ENCODE peak calls at places on chromosomes 13 and 19, in eight cellular contexts. J is IMR-90, O is GM23248, P is H1, H is HepG2, Q is mammary epithelial cell, T is GM12878, A is K562. S is an unnamed sample.

GRCh38 chr19:58562126-58563033 is 4.0 kb upstream of the UBE2M start:
- DNase-seq in J (peak; percentile 39), O (peak; percentile 74), P (no peak), H (no peak), Q (peak; percentile 45), T (no peak), A (no peak), S (no peak)

GRCh38 chr13:75469087-75469486 is 12.9 kb downstream of the TBC1D4 start:
- DNase-seq in J (no peak), O (no peak), P (no peak), H (no peak), Q (no peak), T (no peak), A (peak; percentile 44), S (no peak)

GRCh38 chr13:37540228-37540627 is 58.3 kb downstream of the POSTN start:
- DNase-seq in J (peak; percentile 89), O (peak; percentile 91), P (no peak), H (no peak), Q (peak; percentile 20), T (no peak), A (no peak), S (no peak)

GRCh38 chr13:83732755-83733154 is 149.5 kb downstream of the SLITRK1 start:
- DNase-seq in J (no peak), O (no peak), P (no peak), H (no peak), Q (no peak), T (no peak), A (no peak), S (no peak)

GRCh38 chr19:33047422-33047821 is 17.3 kb downstream of the RHPN2 start:
- DNase-seq in J (no peak), O (no peak), P (peak; percentile 65), H (no peak), Q (peak; percentile 96), T (no peak), A (peak; percentile 59), S (peak; percentile 96)

GRCh38 chr13:28401303-28402056 is 93.4 kb downstream of the FLT1 start:
- DNase-seq in J (peak; percentile 75), O (peak; percentile 90), P (no peak), H (no peak), Q (peak; percentile 0), T (peak; percentile 62), A (no peak), S (no peak)

GRCh38 chr13:30796132-30796832 is 60.9 kb downstream of the ALOX5AP start:
- DNase-seq in J (peak; percentile 62), O (peak; percentile 78), P (no peak), H (no peak), Q (peak; percentile 80), T (peak; percentile 45), A (no peak), S (no peak)

GRCh38 chr13:23323946-23324709 is 109.4 kb downstream of the SACS start:
- DNase-seq in J (peak; percentile 32), O (peak; percentile 51), P (no peak), H (no peak), Q (no peak), T (no peak), A (no peak), S (no peak)

GRCh38 chr13:106117035-106117434 is 418.4 kb downstream of the EFNB2 start:
- DNase-seq in J (peak; percentile 77), O (peak; percentile 22), P (no peak), H (no peak), Q (peak; percentile 70), T (no peak), A (no peak), S (no peak)

GRCh38 chr19:18160441-18160791 is 7.5 kb downstream of the PIK3R2 start:
- DNase-seq in J (no peak), O (peak; percentile 30), P (no peak), H (no peak), Q (no peak), T (no peak), A (no peak), S (no peak)

GRCh38 chr19:52992109-52993004 is 21.4 kb upstream of the ERVV-1 start:
- DNase-seq in J (no peak), O (peak; percentile 24), P (peak; percentile 57), H (no peak), Q (no peak), T (no peak), A (peak; percentile 23), S (no peak)

GRCh38 chr13:73519720-73520119 is 460.9 kb downstream of the KLF5 start:
- DNase-seq in J (no peak), O (no peak), P (no peak), H (no peak), Q (no peak), T (no peak), A (no peak), S (no peak)

GRCh38 chr19:43561144-43561970 is 14.0 kb downstream of the XRCC1 start:
- DNase-seq in J (no peak), O (no peak), P (no peak), H (no peak), Q (no peak), T (no peak), A (no peak), S (no peak)
- H4K20me1 ChIP-seq in J (peaks cover 6% of the 10 kb centered on the region), O (no peaks in the 10 kb centered on the region), P (peaks cover 8% of the 10 kb centered on the region), H (no peaks in the 10 kb centered on the region), Q (no peaks in the 10 kb centered on the region), T (no peaks in the 10 kb centered on the region), A (no peaks in the 10 kb centered on the region), S (no peaks in the 10 kb centered on the region)

GRCh38 chr19:15297416-15298224 is 34.7 kb downstream of the BRD4 start:
- DNase-seq in J (peak; percentile 83), O (peak; percentile 66), P (no peak), H (peak; percentile 99), Q (peak; percentile 65), T (no peak), A (no peak), S (peak; percentile 59)

GRCh38 chr19:15298847-15299567 is 33.3 kb downstream of the BRD4 start:
- DNase-seq in J (no peak), O (no peak), P (no peak), H (no peak), Q (no peak), T (no peak), A (no peak), S (no peak)

GRCh38 chr19:15300533-15301194 is 31.7 kb downstream of the BRD4 start:
- DNase-seq in J (peak; percentile 88), O (peak; percentile 93), P (no peak), H (no peak), Q (no peak), T (no peak), A (no peak), S (no peak)

GRCh38 chr19:15296841-15297415 is 35.4 kb downstream of the BRD4 start:
- DNase-seq in J (no peak), O (no peak), P (no peak), H (peak; percentile 85), Q (no peak), T (no peak), A (no peak), S (no peak)

DNA sequence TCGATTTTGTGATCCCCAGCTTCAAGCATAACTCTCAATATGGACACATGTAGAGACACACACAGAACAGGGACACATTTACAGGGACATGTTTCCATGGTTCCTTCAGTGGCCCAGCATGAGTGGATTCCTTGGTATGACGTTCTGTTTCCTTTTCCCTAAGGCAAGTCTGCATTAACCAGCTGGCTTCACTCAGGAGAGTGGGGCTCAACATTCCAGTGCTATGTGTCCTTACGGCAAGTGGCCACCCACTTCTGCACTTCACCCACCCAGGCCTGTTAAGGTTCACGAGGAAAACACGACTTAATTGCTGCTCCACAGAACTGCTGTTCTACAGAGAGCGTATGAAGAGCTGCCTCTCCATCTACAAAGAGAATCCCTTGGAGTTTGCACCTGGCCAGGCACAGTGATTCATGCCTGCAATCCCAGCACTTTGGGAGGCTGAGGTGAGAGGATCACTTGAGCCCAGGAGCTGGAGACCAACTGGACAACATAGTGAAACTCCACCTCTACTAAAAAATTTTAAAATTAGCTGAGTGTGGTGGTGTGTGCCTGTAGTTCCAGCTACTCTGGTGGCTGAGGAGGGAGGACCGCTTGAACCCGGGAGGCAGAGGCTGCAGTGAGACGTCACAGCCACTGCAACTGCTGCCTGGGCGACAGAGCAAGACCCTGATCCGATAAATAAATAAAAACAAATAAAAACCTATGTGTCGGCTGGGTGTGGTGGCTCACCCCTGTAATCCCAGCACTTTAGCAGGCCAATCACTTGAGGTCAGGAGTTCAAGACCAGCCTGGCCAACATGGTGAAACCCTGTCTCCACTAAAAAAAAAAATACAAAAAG is 32.5 kb downstream of the BRD4 start:
- DNase-seq in J (peak; percentile 89), O (peak; percentile 87), P (no peak), H (no peak), Q (no peak), T (no peak), A (no peak), S (no peak)
- H4K20me1 ChIP-seq in J (peaks cover 98% of the 10 kb centered on the region), O (peaks cover 20% of the 10 kb centered on the region), P (peaks cover 63% of the 10 kb centered on the region), H (peaks cover 20% of the 10 kb centered on the region), Q (peaks cover 53% of the 10 kb centered on the region), T (peaks cover 29% of the 10 kb centered on the region), A (peaks cover 64% of the 10 kb centered on the region), S (peaks cover 20% of the 10 kb centered on the region)

DNA sequence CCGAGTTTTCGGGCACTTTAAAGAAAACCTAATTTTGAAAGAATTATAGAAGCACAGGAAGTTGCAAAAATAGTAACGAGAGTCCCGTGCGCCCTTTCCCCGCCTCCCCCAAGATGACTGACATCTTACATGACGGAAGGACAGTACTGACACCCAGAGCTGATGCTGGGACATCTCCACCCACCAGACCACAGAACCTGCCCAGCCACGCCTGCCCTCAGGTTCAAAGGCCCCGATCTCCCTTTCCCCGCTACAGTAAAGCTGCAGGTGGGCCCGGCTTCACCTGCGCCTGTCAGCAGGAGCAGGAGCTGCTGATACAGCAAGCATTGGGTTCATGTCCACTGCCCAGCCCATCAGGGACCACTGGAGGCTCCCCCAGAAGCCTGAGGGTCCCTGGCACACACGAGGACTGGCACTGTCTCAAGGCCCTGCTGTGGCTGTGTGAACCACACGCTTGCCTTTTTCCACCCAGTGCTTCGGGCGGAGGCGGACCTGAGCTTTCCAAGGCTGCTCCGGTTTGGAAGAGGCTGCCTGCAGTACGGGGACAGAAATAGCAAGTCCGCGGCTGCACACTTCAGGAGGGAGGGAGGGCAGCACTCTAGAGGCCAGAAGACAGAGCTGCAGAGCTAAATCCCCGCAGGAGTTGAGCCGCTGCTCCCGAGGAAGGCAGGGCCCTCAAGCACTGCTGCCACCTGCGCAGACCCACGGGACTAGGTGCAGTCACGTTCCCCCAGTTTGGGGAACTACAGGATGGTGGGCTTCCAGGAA is 8.7 kb downstream of the MAP2K2 start:
- DNase-seq in J (no peak), O (no peak), P (no peak), H (no peak), Q (no peak), T (peak; percentile 67), A (no peak), S (no peak)
- H4K20me1 ChIP-seq in J (peaks cover 62% of the 10 kb centered on the region), O (peaks cover 4% of the 10 kb centered on the region), P (peaks cover 13% of the 10 kb centered on the region), H (peaks cover 3% of the 10 kb centered on the region), Q (no peaks in the 10 kb centered on the region), T (no peaks in the 10 kb centered on the region), A (no peaks in the 10 kb centered on the region), S (no peaks in the 10 kb centered on the region)

DNA sequence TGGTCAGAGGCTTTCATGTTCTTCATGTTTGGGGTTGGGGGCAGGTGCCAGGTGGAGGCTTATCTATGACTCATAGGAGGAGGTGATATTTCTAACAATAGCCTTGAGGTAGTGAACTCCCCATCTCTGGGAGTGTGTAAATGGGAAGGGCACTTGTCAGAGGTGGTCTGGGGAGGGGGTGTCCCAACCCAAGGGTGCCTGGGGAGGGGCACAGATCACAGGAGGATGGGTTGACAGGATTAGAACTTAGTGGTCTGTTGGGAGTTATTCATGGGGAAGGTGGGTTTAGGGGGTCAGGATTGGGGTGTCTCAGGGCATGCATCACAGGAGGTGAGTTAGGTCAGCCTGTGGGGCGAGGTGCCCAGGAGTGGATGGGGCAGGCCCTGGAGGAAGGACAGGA is 1.6 kb downstream of the ACTL9 start:
- DNase-seq in J (no peak), O (no peak), P (no peak), H (no peak), Q (no peak), T (no peak), A (no peak), S (no peak)
- H4K20me1 ChIP-seq in J (no peaks in the 10 kb centered on the region), O (no peaks in the 10 kb centered on the region), P (no peaks in the 10 kb centered on the region), H (no peaks in the 10 kb centered on the region), Q (no peaks in the 10 kb centered on the region), T (no peaks in the 10 kb centered on the region), A (no peaks in the 10 kb centered on the region), S (no peaks in the 10 kb centered on the region)

GRCh38 chr13:40993987-40994386 is 25.1 kb downstream of the ELF1 start:
- DNase-seq in J (no peak), O (no peak), P (no peak), H (no peak), Q (peak; percentile 98), T (no peak), A (no peak), S (peak; percentile 87)
- H4K20me1 ChIP-seq in J (peaks cover 19% of the 10 kb centered on the region), O (peaks cover 18% of the 10 kb centered on the region), P (no peaks in the 10 kb centered on the region), H (no peaks in the 10 kb centered on the region), Q (no peaks in the 10 kb centered on the region), T (no peaks in the 10 kb centered on the region), A (no peaks in the 10 kb centered on the region), S (no peaks in the 10 kb centered on the region)

S was measured in HCT116.